ENCODE peak calls at places on chromosomes 5 and 9, in ten cellular contexts. Y is ACHN; B is COR-L47; U is heart right ventricle; V is HEK293T; N is stimulated activated CD4-positive, alpha-beta T cell treated with anti-CD3 and anti-CD28 coated beads, Interleukin-1b, Interleukin-23, amount 100 ng/mL, for 24 hours; W is activated naive CD4-positive, alpha-beta T cell treated with anti-CD3 and anti-CD28 coated beads for 36 hours; M is neural crest cell; K is M059J; J is amniotic stem cell. I is an unnamed sample.

GRCh38 chr9:91374939-91375338 is 13.2 kb upstream of the AUH start:
- DNase-seq in Y (no peak), B (no peak), U (no peak), V (no peak), N (no peak), W (no peak), M (no peak), K (peak), J (peak), I (no peak)

GRCh38 chr9:90107021-90107771 is 502.4 kb downstream of the GADD45G start:
- DNase-seq in Y (peak), B (peak), U (peak), V (no peak), N (no peak), W (no peak), M (no peak), K (peak), J (no peak), I (no peak)

GRCh38 chr5:157827429-157827828 is 31.5 kb downstream of the CLINT1 start:
- DNase-seq in Y (no peak), B (no peak), U (no peak), V (no peak), N (no peak), W (no peak), M (no peak), K (no peak), J (no peak), I (no peak)

GRCh38 chr9:108631890-108632289 is 223.9 kb downstream of the ACTL7B start:
- DNase-seq in Y (no peak), B (no peak), U (no peak), V (no peak), N (no peak), W (no peak), M (no peak), K (no peak), J (no peak), I (no peak)

GRCh38 chr5:131496400-131496713 is 138.7 kb downstream of the RAPGEF6 start:
- DNase-seq in Y (no peak), B (no peak), U (no peak), V (no peak), N (no peak), W (no peak), M (no peak), K (no peak), J (no peak), I (peak)

GRCh38 chr9:136143215-136144001 is 24.7 kb upstream of the TMEM250 start:
- DNase-seq in Y (peak), B (peak), U (no peak), V (peak), N (no peak), W (peak), M (no peak), K (peak), J (no peak), I (no peak)

GRCh38 chr5:152349683-152350526 is 55.2 kb downstream of the NMUR2 start:
- DNase-seq in Y (peak), B (peak), U (peak), V (peak), N (peak), W (peak), M (peak), K (peak), J (no peak), I (no peak)

GRCh38 chr5:132419517-132420468 is 50.3 kb downstream of the SLC22A5 start:
- DNase-seq in Y (peak), B (peak), U (peak), V (peak), N (peak), W (peak), M (peak), K (peak), J (peak), I (no peak)

GRCh38 chr9:2723666-2724065 is 6.4 kb downstream of the KCNV2 start:
- DNase-seq in Y (no peak), B (no peak), U (no peak), V (no peak), N (no peak), W (no peak), M (peak), K (peak), J (no peak), I (no peak)

GRCh38 chr5:83662558-83662957 is 58.1 kb downstream of the HAPLN1 start:
- DNase-seq in Y (no peak), B (no peak), U (no peak), V (no peak), N (no peak), W (no peak), M (no peak), K (peak), J (no peak), I (peak)

GRCh38 chr5:180739271-180739670 is 587 bp downstream of the OR2Y1 start:
- DNase-seq in Y (no peak), B (no peak), U (no peak), V (no peak), N (no peak), W (no peak), M (no peak), K (no peak), J (no peak), I (no peak)

GRCh38 chr5:142323480-142324376 is 1.1 kb downstream of the SPRY4 start:
- DNase-seq in Y (peak), B (no peak), U (no peak), V (no peak), N (no peak), W (no peak), M (no peak), K (peak), J (no peak), I (no peak)

GRCh38 chr9:71984388-71985069 is 73.1 kb downstream of the C9orf85 start:
- DNase-seq in Y (peak), B (no peak), U (peak), V (no peak), N (no peak), W (no peak), M (no peak), K (peak), J (peak), I (no peak)

GRCh38 chr9:89093201-89093600 is 85.4 kb downstream of the SHC3 start:
- DNase-seq in Y (no peak), B (no peak), U (no peak), V (no peak), N (no peak), W (no peak), M (no peak), K (no peak), J (no peak), I (no peak)

GRCh38 chr9:121233906-121234901 is 32.5 kb upstream of the RAB14 start:
- DNase-seq in Y (no peak), B (no peak), U (no peak), V (no peak), N (no peak), W (no peak), M (no peak), K (peak), J (no peak), I (no peak)

GRCh38 chr5:146805099-146805498 is 73.5 kb downstream of the PPP2R2B start:
- DNase-seq in Y (no peak), B (peak), U (no peak), V (no peak), N (no peak), W (no peak), M (no peak), K (peak), J (no peak), I (no peak)

GRCh38 chr5:107831612-107832395 is 161.1 kb upstream of the EFNA5 start:
- DNase-seq in Y (no peak), B (peak), U (no peak), V (peak), N (no peak), W (no peak), M (no peak), K (peak), J (no peak), I (no peak)

GRCh38 chr9:134545213-134546211 is 96.1 kb upstream of the COL5A1 start:
- DNase-seq in Y (no peak), B (no peak), U (no peak), V (no peak), N (no peak), W (no peak), M (no peak), K (no peak), J (peak), I (no peak)

GRCh38 chr9:94714494-94714893 is 12.0 kb upstream of the AOPEP start:
- DNase-seq in Y (no peak), B (no peak), U (no peak), V (no peak), N (no peak), W (no peak), M (no peak), K (no peak), J (no peak), I (no peak)

GRCh38 chr5:6273090-6273735 is 105.1 kb downstream of the MED10 start:
- DNase-seq in Y (no peak), B (no peak), U (no peak), V (no peak), N (no peak), W (no peak), M (no peak), K (no peak), J (no peak), I (peak)